ENCODE peak calls at places on chromosomes 16 and 17, in five cellular contexts. N, D, C, Y and E are unnamed samples.

GRCh38 chr17:37088459-37088858 is 139.7 kb downstream of the AATF start:
- DNase-seq in N (no peak), C (no peak), D (no peak), Y (no peak), E (no peak)

GRCh38 chr16:80300456-80300855 is 240.3 kb upstream of the DYNLRB2 start:
- DNase-seq in D (no peak), N (no peak), Y (no peak), C (no peak), E (no peak)

GRCh38 chr16:82370282-82370681 is 200.3 kb upstream of the MPHOSPH6 start:
- DNase-seq in N (no peak), C (no peak), Y (no peak), D (no peak), E (no peak)

GRCh38 chr17:75535119-75535537 is 9.6 kb downstream of the LLGL2 start:
- DNase-seq in D (peak; percentile 35), C (no peak), Y (no peak), N (peak; percentile 72), E (no peak)

GRCh38 chr17:72775914-72776313 is 316.6 kb downstream of the SLC39A11 start:
- DNase-seq in Y (no peak), D (no peak), N (no peak), C (no peak), E (no peak)

GRCh38 chr17:43477832-43478634 is 5.7 kb upstream of the DHX8 start:
- DNase-seq in C (no peak), D (no peak), Y (no peak), N (no peak), E (no peak)

GRCh38 chr16:48903054-48903453 is 293.1 kb upstream of the N4BP1 start:
- DNase-seq in N (no peak), D (no peak), Y (no peak), C (no peak), E (no peak)

GRCh38 chr16:87235810-87236515 is 81.2 kb downstream of the C16orf95 start:
- DNase-seq in N (no peak), Y (no peak), C (no peak), D (no peak), E (peak; percentile 44)

GRCh38 chr17:79741751-79742588 is 11.2 kb downstream of the ENPP7 start:
- DNase-seq in N (peak; percentile 96), C (peak; percentile 43), D (peak; percentile 66), Y (no peak), E (peak; percentile 93)

GRCh38 chr17:44798352-44798751 is 31.7 kb downstream of the GJC1 start:
- DNase-seq in D (no peak), C (no peak), N (no peak), Y (no peak), E (no peak)

GRCh38 chr16:1999866-2000514 is 9.6 kb downstream of the ZNF598 start:
- DNase-seq in D (no peak), C (no peak), Y (no peak), N (no peak), E (no peak)

GRCh38 chr16:28155293-28155692 is 56.5 kb downstream of the XPO6 start:
- DNase-seq in Y (no peak), N (no peak), C (no peak), D (no peak), E (no peak)

GRCh38 chr17:33732116-33732515 is 439.0 kb upstream of the ASIC2 start:
- DNase-seq in N (no peak), C (no peak), D (no peak), Y (no peak), E (peak; percentile 8)

GRCh38 chr17:700504-701094 is 14.0 kb downstream of the VPS53 start:
- DNase-seq in D (no peak), C (no peak), Y (peak; percentile 17), N (no peak), E (peak; percentile 28)

GRCh38 chr17:37506678-37507077 is 17.0 kb downstream of the DUSP14 start:
- DNase-seq in C (no peak), N (no peak), Y (no peak), D (no peak), E (peak; percentile 63)

GRCh38 chr17:7167832-7168231 is 11.3 kb downstream of the ASGR1 start:
- DNase-seq in N (no peak), Y (peak; percentile 82), C (peak; percentile 30), D (no peak), E (no peak)

GRCh38 chr17:78000351-78000750 is 41.8 kb downstream of the TNRC6C start:
- DNase-seq in Y (peak; percentile 6), N (no peak), D (no peak), C (no peak), E (no peak)

GRCh38 chr17:82103588-82104451 is 5.8 kb upstream of the FASN start:
- DNase-seq in N (no peak), C (peak; percentile 80), D (no peak), Y (no peak), E (no peak)

GRCh38 chr17:8835106-8835505 is 32.4 kb downstream of the PIK3R6 start:
- DNase-seq in Y (no peak), C (no peak), N (no peak), D (no peak), E (no peak)

GRCh38 chr16:5428932-5429331 is 331.3 kb upstream of the EEF2KMT start:
- DNase-seq in D (no peak), Y (no peak), C (no peak), N (no peak), E (no peak)

GRCh38 chr17:14351493-14351892 is 50.6 kb downstream of the HS3ST3B1 start:
- DNase-seq in N (no peak), D (no peak), C (no peak), Y (no peak), E (no peak)

GRCh38 chr16:19840524-19841110 is 44.0 kb downstream of the GPRC5B start:
- DNase-seq in D (no peak), N (no peak), Y (no peak), C (no peak), E (no peak)

GRCh38 chr17:63275318-63275967 is 170.7 kb downstream of the CYB561 start:
- DNase-seq in D (no peak), C (no peak), Y (peak; percentile 83), N (no peak), E (no peak)

GRCh38 chr17:622356-622755 is 92.3 kb downstream of the VPS53 start:
- DNase-seq in C (no peak), Y (no peak), D (no peak), N (no peak), E (no peak)

GRCh38 chr17:28765038-28765437 is 21.2 kb downstream of the TRAF4 start:
- DNase-seq in N (no peak), Y (no peak), D (no peak), C (no peak), E (no peak)

GRCh38 chr17:35588196-35588920 is 1.2 kb downstream of the AP2B1 start:
- DNase-seq in N (no peak), D (no peak), C (no peak), Y (peak; percentile 29), E (no peak)

GRCh38 chr17:62134397-62134796 is 69.3 kb upstream of the MED13 start:
- DNase-seq in D (no peak), C (no peak), N (no peak), Y (no peak), E (no peak)

GRCh38 chr17:32940706-32941390 is 12.9 kb downstream of the TMEM98 start:
- DNase-seq in D (no peak), C (no peak), Y (no peak), N (no peak), E (no peak)

GRCh38 chr16:53209489-53209888 is 154.7 kb downstream of the CHD9 start:
- DNase-seq in Y (no peak), D (no peak), N (no peak), C (no peak), E (no peak)

GRCh38 chr17:67157732-67158639 is 87.0 kb downstream of the HELZ start:
- DNase-seq in C (no peak), D (no peak), Y (peak; percentile 54), N (no peak), E (peak; percentile 23)

GRCh38 chr16:56918467-56919012 is 13.4 kb upstream of the HERPUD1 start:
- DNase-seq in Y (no peak), N (no peak), D (no peak), C (no peak), E (no peak)

GRCh38 chr16:66207139-66207863 is 159.2 kb upstream of the CDH5 start:
- DNase-seq in D (no peak), N (no peak), Y (no peak), C (peak; percentile 58), E (no peak)